ENCODE peak calls at places on chromosomes 1 and 21, in four cellular contexts. One of them, this sample, is unnamed.

GRCh38 chr1:223652436-223652901 is 13.0 kb downstream of the CAPN8 start:
- DNase-seq in stromal cell of bone marrow: no peak
- DNase-seq in pulmonary artery endothelial cell: no peak
- DNase-seq in activated T-cell treated with anti-CD3 and anti-CD28 coated beads, Interleukin-2, amount 50 U/mL, for 1 hour: no peak
- DNase-seq in this sample: no peak

GRCh38 chr1:62572476-62572875 is 24.8 kb upstream of the ANGPTL3 start:
- DNase-seq in stromal cell of bone marrow: no peak
- DNase-seq in pulmonary artery endothelial cell: no peak
- DNase-seq in activated T-cell treated with anti-CD3 and anti-CD28 coated beads, Interleukin-2, amount 50 U/mL, for 1 hour: no peak
- DNase-seq in this sample: no peak

GRCh38 chr1:25017436-25018109 is 87.5 kb upstream of the RUNX3 start:
- DNase-seq in stromal cell of bone marrow: peak
- DNase-seq in pulmonary artery endothelial cell: no peak
- DNase-seq in activated T-cell treated with anti-CD3 and anti-CD28 coated beads, Interleukin-2, amount 50 U/mL, for 1 hour: no peak
- DNase-seq in this sample: no peak

GRCh38 chr1:46084553-46085448 is 47.6 kb downstream of the PIK3R3 start:
- DNase-seq in stromal cell of bone marrow: no peak
- DNase-seq in pulmonary artery endothelial cell: no peak
- DNase-seq in activated T-cell treated with anti-CD3 and anti-CD28 coated beads, Interleukin-2, amount 50 U/mL, for 1 hour: no peak
- DNase-seq in this sample: no peak

GRCh38 chr1:228838717-228839500 is 103.6 kb downstream of the RHOU start:
- DNase-seq in stromal cell of bone marrow: no peak
- DNase-seq in pulmonary artery endothelial cell: no peak
- DNase-seq in activated T-cell treated with anti-CD3 and anti-CD28 coated beads, Interleukin-2, amount 50 U/mL, for 1 hour: no peak
- DNase-seq in this sample: no peak

GRCh38 chr1:202238914-202239313 is 45.3 kb downstream of the LGR6 start:
- DNase-seq in stromal cell of bone marrow: no peak
- DNase-seq in pulmonary artery endothelial cell: no peak
- DNase-seq in activated T-cell treated with anti-CD3 and anti-CD28 coated beads, Interleukin-2, amount 50 U/mL, for 1 hour: no peak
- DNase-seq in this sample: no peak

GRCh38 chr21:31103163-31103562 is 64.9 kb upstream of the KRTAP19-8 start:
- DNase-seq in stromal cell of bone marrow: no peak
- DNase-seq in pulmonary artery endothelial cell: no peak
- DNase-seq in activated T-cell treated with anti-CD3 and anti-CD28 coated beads, Interleukin-2, amount 50 U/mL, for 1 hour: no peak
- DNase-seq in this sample: no peak

GRCh38 chr1:53303651-53304515 is 24.0 kb downstream of the LRP8 start:
- DNase-seq in stromal cell of bone marrow: no peak
- DNase-seq in pulmonary artery endothelial cell: no peak
- DNase-seq in activated T-cell treated with anti-CD3 and anti-CD28 coated beads, Interleukin-2, amount 50 U/mL, for 1 hour: no peak
- DNase-seq in this sample: no peak

GRCh38 chr1:55696181-55696580 is 481.0 kb upstream of the USP24 start:
- DNase-seq in stromal cell of bone marrow: peak
- DNase-seq in pulmonary artery endothelial cell: no peak
- DNase-seq in activated T-cell treated with anti-CD3 and anti-CD28 coated beads, Interleukin-2, amount 50 U/mL, for 1 hour: no peak
- DNase-seq in this sample: peak

GRCh38 chr1:118661769-118662320 is 326.3 kb downstream of the TBX15 start:
- DNase-seq in stromal cell of bone marrow: no peak
- DNase-seq in pulmonary artery endothelial cell: no peak
- DNase-seq in activated T-cell treated with anti-CD3 and anti-CD28 coated beads, Interleukin-2, amount 50 U/mL, for 1 hour: no peak
- DNase-seq in this sample: no peak

GRCh38 chr1:109500886-109501285 is 7.0 kb downstream of the CYB561D1 start:
- DNase-seq in stromal cell of bone marrow: no peak
- DNase-seq in pulmonary artery endothelial cell: no peak
- DNase-seq in activated T-cell treated with anti-CD3 and anti-CD28 coated beads, Interleukin-2, amount 50 U/mL, for 1 hour: no peak
- DNase-seq in this sample: peak

GRCh38 chr1:35568975-35569395 is 4.1 kb upstream of the TFAP2E start:
- DNase-seq in stromal cell of bone marrow: peak
- DNase-seq in pulmonary artery endothelial cell: peak
- DNase-seq in activated T-cell treated with anti-CD3 and anti-CD28 coated beads, Interleukin-2, amount 50 U/mL, for 1 hour: peak
- DNase-seq in this sample: no peak

GRCh38 chr1:2212542-2213491 is 15.3 kb upstream of the SKI start:
- DNase-seq in stromal cell of bone marrow: peak
- DNase-seq in pulmonary artery endothelial cell: peak
- DNase-seq in activated T-cell treated with anti-CD3 and anti-CD28 coated beads, Interleukin-2, amount 50 U/mL, for 1 hour: peak
- DNase-seq in this sample: peak

GRCh38 chr1:230031131-230031530 is 35.9 kb upstream of the GALNT2 start:
- DNase-seq in stromal cell of bone marrow: no peak
- DNase-seq in pulmonary artery endothelial cell: no peak
- DNase-seq in activated T-cell treated with anti-CD3 and anti-CD28 coated beads, Interleukin-2, amount 50 U/mL, for 1 hour: no peak
- DNase-seq in this sample: no peak

GRCh38 chr1:181807251-181807650 is 254.3 kb downstream of the ZNF648 start:
- DNase-seq in stromal cell of bone marrow: no peak
- DNase-seq in pulmonary artery endothelial cell: no peak
- DNase-seq in activated T-cell treated with anti-CD3 and anti-CD28 coated beads, Interleukin-2, amount 50 U/mL, for 1 hour: no peak
- DNase-seq in this sample: no peak

GRCh38 chr1:89873757-89874156 is 52.9 kb downstream of the LRRC8D start:
- DNase-seq in stromal cell of bone marrow: peak
- DNase-seq in pulmonary artery endothelial cell: peak
- DNase-seq in activated T-cell treated with anti-CD3 and anti-CD28 coated beads, Interleukin-2, amount 50 U/mL, for 1 hour: no peak
- DNase-seq in this sample: peak

GRCh38 chr1:178341218-178341956 is 155.4 kb downstream of the CLEC20A start:
- DNase-seq in stromal cell of bone marrow: peak
- DNase-seq in pulmonary artery endothelial cell: peak
- DNase-seq in activated T-cell treated with anti-CD3 and anti-CD28 coated beads, Interleukin-2, amount 50 U/mL, for 1 hour: no peak
- DNase-seq in this sample: peak

GRCh38 chr1:74763714-74764301 is 30.9 kb downstream of the TYW3 start:
- DNase-seq in stromal cell of bone marrow: no peak
- DNase-seq in pulmonary artery endothelial cell: no peak
- DNase-seq in activated T-cell treated with anti-CD3 and anti-CD28 coated beads, Interleukin-2, amount 50 U/mL, for 1 hour: no peak
- DNase-seq in this sample: no peak

GRCh38 chr1:3364526-3364925 is 89.9 kb upstream of the ARHGEF16 start:
- DNase-seq in stromal cell of bone marrow: no peak
- DNase-seq in pulmonary artery endothelial cell: no peak
- DNase-seq in activated T-cell treated with anti-CD3 and anti-CD28 coated beads, Interleukin-2, amount 50 U/mL, for 1 hour: no peak
- DNase-seq in this sample: no peak

GRCh38 chr1:229885568-229886495 is 181.2 kb upstream of the GALNT2 start:
- DNase-seq in stromal cell of bone marrow: no peak
- DNase-seq in pulmonary artery endothelial cell: no peak
- DNase-seq in activated T-cell treated with anti-CD3 and anti-CD28 coated beads, Interleukin-2, amount 50 U/mL, for 1 hour: no peak
- DNase-seq in this sample: no peak

GRCh38 chr21:45138199-45139002 is 64.0 kb downstream of the ADARB1 start:
- DNase-seq in stromal cell of bone marrow: no peak
- DNase-seq in pulmonary artery endothelial cell: peak
- DNase-seq in activated T-cell treated with anti-CD3 and anti-CD28 coated beads, Interleukin-2, amount 50 U/mL, for 1 hour: peak
- DNase-seq in this sample: no peak

GRCh38 chr1:156767879-156768608 is 709 bp downstream of the PRCC start:
- DNase-seq in stromal cell of bone marrow: no peak
- DNase-seq in pulmonary artery endothelial cell: no peak
- DNase-seq in activated T-cell treated with anti-CD3 and anti-CD28 coated beads, Interleukin-2, amount 50 U/mL, for 1 hour: no peak
- DNase-seq in this sample: no peak

GRCh38 chr1:15650433-15650832 is 33.2 kb downstream of the DDI2 start:
- DNase-seq in stromal cell of bone marrow: peak
- DNase-seq in pulmonary artery endothelial cell: no peak
- DNase-seq in activated T-cell treated with anti-CD3 and anti-CD28 coated beads, Interleukin-2, amount 50 U/mL, for 1 hour: no peak
- DNase-seq in this sample: no peak

GRCh38 chr1:195019385-195019784 is 1588.9 kb downstream of the KCNT2 start:
- DNase-seq in stromal cell of bone marrow: no peak
- DNase-seq in pulmonary artery endothelial cell: no peak
- DNase-seq in activated T-cell treated with anti-CD3 and anti-CD28 coated beads, Interleukin-2, amount 50 U/mL, for 1 hour: no peak
- DNase-seq in this sample: no peak

GRCh38 chr1:152348447-152348846 is 11.4 kb downstream of the FLG2 start:
- DNase-seq in stromal cell of bone marrow: no peak
- DNase-seq in pulmonary artery endothelial cell: no peak
- DNase-seq in activated T-cell treated with anti-CD3 and anti-CD28 coated beads, Interleukin-2, amount 50 U/mL, for 1 hour: no peak
- DNase-seq in this sample: no peak

GRCh38 chr1:58929667-58930325 is 145.9 kb upstream of the JUN start:
- DNase-seq in stromal cell of bone marrow: no peak
- DNase-seq in pulmonary artery endothelial cell: no peak
- DNase-seq in activated T-cell treated with anti-CD3 and anti-CD28 coated beads, Interleukin-2, amount 50 U/mL, for 1 hour: peak
- DNase-seq in this sample: no peak

GRCh38 chr1:54975709-54976108 is 4.7 kb upstream of the TMEM61 start:
- DNase-seq in stromal cell of bone marrow: no peak
- DNase-seq in pulmonary artery endothelial cell: no peak
- DNase-seq in activated T-cell treated with anti-CD3 and anti-CD28 coated beads, Interleukin-2, amount 50 U/mL, for 1 hour: no peak
- DNase-seq in this sample: no peak

GRCh38 chr21:32712043-32712442 is 15.8 kb downstream of the SYNJ1 start:
- DNase-seq in stromal cell of bone marrow: no peak
- DNase-seq in pulmonary artery endothelial cell: no peak
- DNase-seq in activated T-cell treated with anti-CD3 and anti-CD28 coated beads, Interleukin-2, amount 50 U/mL, for 1 hour: no peak
- DNase-seq in this sample: no peak

GRCh38 chr1:214071469-214071868 is 83.7 kb downstream of the PROX1 start:
- DNase-seq in stromal cell of bone marrow: no peak
- DNase-seq in pulmonary artery endothelial cell: no peak
- DNase-seq in activated T-cell treated with anti-CD3 and anti-CD28 coated beads, Interleukin-2, amount 50 U/mL, for 1 hour: no peak
- DNase-seq in this sample: no peak

GRCh38 chr1:241918879-241919278 is 38.7 kb upstream of the BECN2 start:
- DNase-seq in stromal cell of bone marrow: peak
- DNase-seq in pulmonary artery endothelial cell: no peak
- DNase-seq in activated T-cell treated with anti-CD3 and anti-CD28 coated beads, Interleukin-2, amount 50 U/mL, for 1 hour: no peak
- DNase-seq in this sample: peak

GRCh38 chr1:55519276-55519675 is 304.1 kb upstream of the USP24 start:
- DNase-seq in stromal cell of bone marrow: no peak
- DNase-seq in pulmonary artery endothelial cell: no peak
- DNase-seq in activated T-cell treated with anti-CD3 and anti-CD28 coated beads, Interleukin-2, amount 50 U/mL, for 1 hour: no peak
- DNase-seq in this sample: no peak

GRCh38 chr1:116878804-116879477 is 30.8 kb upstream of the PTGFRN start:
- DNase-seq in stromal cell of bone marrow: no peak
- DNase-seq in pulmonary artery endothelial cell: no peak
- DNase-seq in activated T-cell treated with anti-CD3 and anti-CD28 coated beads, Interleukin-2, amount 50 U/mL, for 1 hour: no peak
- DNase-seq in this sample: no peak

GRCh38 chr21:14383596-14384210 is 757 bp upstream of the HSPA13 start:
- DNase-seq in stromal cell of bone marrow: no peak
- DNase-seq in pulmonary artery endothelial cell: no peak
- DNase-seq in activated T-cell treated with anti-CD3 and anti-CD28 coated beads, Interleukin-2, amount 50 U/mL, for 1 hour: no peak
- DNase-seq in this sample: no peak

GRCh38 chr1:196723325-196724185 is 51.1 kb upstream of the CFHR3 start:
- DNase-seq in stromal cell of bone marrow: peak
- DNase-seq in pulmonary artery endothelial cell: peak
- DNase-seq in activated T-cell treated with anti-CD3 and anti-CD28 coated beads, Interleukin-2, amount 50 U/mL, for 1 hour: peak
- DNase-seq in this sample: no peak